ENCODE peak calls at places on chromosomes 12 and 14, in seven cellular contexts. J is SJCRH30, X is body of pancreas, O is left ventricle myocardium inferior, V is A549, M is gastrocnemius medialis, B is tibial artery. A is an unnamed sample. For H3K9me3, the result is how much of the 10 kb centered on the place peaks cover.

GRCh38 chr14:76904100-76904739 is 78.0 kb downstream of the LRRC74A start:
- DNase-seq in J (no peak), X (peak), O (peak), V (no peak), M (peak), B (peak), A (no peak)

GRCh38 chr14:105088812-105089745 is 23.8 kb upstream of the GPR132 start:
- DNase-seq in J (no peak), X (no peak), O (no peak), V (no peak), M (no peak), B (no peak), A (no peak)

GRCh38 chr14:23406244-23406643 is 1.8 kb downstream of the MYH6 start:
- DNase-seq in J (peak), X (no peak), O (peak), V (no peak), M (peak), B (no peak), A (no peak)

GRCh38 chr12:93219947-93220346 is 157.8 kb upstream of the NUDT4 start:
- DNase-seq in J (no peak), X (no peak), O (no peak), V (no peak), M (no peak), B (no peak), A (no peak)

GRCh38 chr12:2336409-2336829 is 283.6 kb downstream of the CACNA1C start:
- DNase-seq in J (peak), X (peak), O (no peak), V (no peak), M (peak), B (no peak), A (no peak)

GRCh38 chr14:103721334-103722120 is 5.9 kb downstream of the ZFYVE21 start:
- DNase-seq in J (no peak), X (no peak), O (no peak), V (peak), M (no peak), B (no peak), A (no peak)

GRCh38 chr14:21098134-21098891 is at the start of gene ZNF219:
- DNase-seq in J (peak), X (peak), O (peak), V (peak), M (peak), B (peak), A (peak)

GRCh38 chr12:65948320-65949008 is 124.2 kb downstream of the HMGA2 start:
- DNase-seq in J (peak), X (peak), O (peak), V (peak), M (peak), B (peak), A (no peak)

GRCh38 chr14:88281447-88281846 is 41.6 kb downstream of the KCNK10 start:
- DNase-seq in J (no peak), X (peak), O (no peak), V (no peak), M (no peak), B (no peak), A (no peak)

GRCh38 chr12:26576266-26576665 is 256.7 kb downstream of the ITPR2 start:
- DNase-seq in J (no peak), X (no peak), O (no peak), V (no peak), M (no peak), B (no peak), A (no peak)

GRCh38 chr12:79933580-79934264 is 1.2 kb downstream of the PPP1R12A start:
- DNase-seq in J (peak), X (no peak), O (no peak), V (no peak), M (no peak), B (no peak), A (no peak)

GRCh38 chr14:100155881-100156645 is 3.4 kb downstream of the DEGS2 start:
- DNase-seq in J (no peak), X (no peak), O (no peak), V (peak), M (no peak), B (no peak), A (no peak)

GRCh38 chr12:78818487-78818886 is 46.1 kb upstream of the SYT1 start:
- DNase-seq in J (no peak), X (no peak), O (no peak), V (no peak), M (no peak), B (no peak), A (no peak)

GRCh38 chr12:109844983-109845841 is 12.0 kb upstream of the TRPV4 start:
- DNase-seq in J (peak), X (peak), O (peak), V (peak), M (peak), B (peak), A (peak)

GRCh38 chr14:99522457-99522891 is 41.3 kb downstream of the CCNK start:
- DNase-seq in J (peak), X (no peak), O (peak), V (peak), M (no peak), B (no peak), A (no peak)

GRCh38 chr12:26557326-26557725 is 275.7 kb downstream of the ITPR2 start:
- DNase-seq in J (no peak), X (no peak), O (no peak), V (no peak), M (no peak), B (no peak), A (no peak)

GRCh38 chr14:64707661-64708060 is 3.4 kb downstream of the PLEKHG3 start:
- DNase-seq in J (no peak), X (no peak), O (no peak), V (peak), M (no peak), B (peak), A (no peak)

GRCh38 chr12:1642513-1642912 is 13.5 kb downstream of the WNT5B start:
- DNase-seq in J (no peak), X (no peak), O (no peak), V (no peak), M (no peak), B (no peak), A (no peak)

GRCh38 chr14:88551094-88551870 is 3.5 kb downstream of the PTPN21 start:
- DNase-seq in J (no peak), X (peak), O (peak), V (peak), M (peak), B (peak), A (peak)

GRCh38 chr14:99212199-99212598 is 59.8 kb downstream of the BCL11B start:
- DNase-seq in J (no peak), X (no peak), O (no peak), V (no peak), M (no peak), B (no peak), A (no peak)

GRCh38 chr12:122646568-122647220 is 56.5 kb downstream of the HCAR2 start:
- DNase-seq in J (peak), X (peak), O (no peak), V (no peak), M (no peak), B (peak), A (peak)

GRCh38 chr14:105900398-105901160 is 374.2 kb downstream of the TMEM121 start:
- DNase-seq in J (no peak), X (no peak), O (no peak), V (no peak), M (no peak), B (no peak), A (no peak)

GRCh38 chr12:132197581-132198281 is 53.5 kb downstream of the NOC4L start:
- DNase-seq in J (peak), X (no peak), O (peak), V (no peak), M (no peak), B (no peak), A (no peak)

GRCh38 chr14:22509036-22509709 is 79.9 kb downstream of the DAD1 start:
- DNase-seq in J (peak), X (no peak), O (no peak), V (no peak), M (no peak), B (no peak), A (no peak)

GRCh38 chr12:89836026-89836425 is 127.4 kb upstream of the ATP2B1 start:
- DNase-seq in J (no peak), X (no peak), O (no peak), V (no peak), M (no peak), B (no peak), A (no peak)

GRCh38 chr12:122052285-122052684 is 26.3 kb upstream of the MLXIP start:
- DNase-seq in J (no peak), X (peak), O (no peak), V (no peak), M (no peak), B (no peak), A (no peak)

GRCh38 chr12:106030210-106031175 is 108.3 kb downstream of the NUAK1 start:
- DNase-seq in J (peak), X (no peak), O (no peak), V (peak), M (no peak), B (no peak), A (peak)

GRCh38 chr12:14774944-14775651 is 28.2 kb downstream of the WBP11 start:
- DNase-seq in J (no peak), X (peak), O (peak), V (peak), M (peak), B (peak), A (peak)

GRCh38 chr12:12881495-12881894 is 9.9 kb upstream of the GPRC5A start:
- DNase-seq in J (no peak), X (no peak), O (no peak), V (no peak), M (no peak), B (no peak), A (no peak)

GRCh38 chr12:103538397-103538796 is 42.6 kb upstream of the C12orf42 start:
- DNase-seq in J (no peak), X (no peak), O (no peak), V (no peak), M (no peak), B (no peak), A (no peak)

GRCh38 chr12:13734753-13735152 is 246.6 kb downstream of the GRIN2B start:
- DNase-seq in J (no peak), X (no peak), O (no peak), V (no peak), M (no peak), B (no peak), A (no peak)

GRCh38 chr12:27940756-27941402 is 31.7 kb downstream of the PTHLH start:
- DNase-seq in J (peak), X (peak), O (peak), V (peak), M (peak), B (peak), A (peak)

GRCh38 chr14:90870950-90871604 is 54.8 kb upstream of the TTC7B start:
- DNase-seq in J (no peak), X (no peak), O (no peak), V (no peak), M (no peak), B (no peak), A (no peak)

GRCh38 chr14:91338369-91338768 is 79.3 kb downstream of the CCDC88C start:
- DNase-seq in J (no peak), X (no peak), O (no peak), V (no peak), M (no peak), B (no peak), A (no peak)

GRCh38 chr14:64502476-64503183 is 1.0 kb downstream of the ZBTB25 start:
- DNase-seq in J (peak), X (peak), O (no peak), V (no peak), M (no peak), B (no peak), A (peak)

DNA sequence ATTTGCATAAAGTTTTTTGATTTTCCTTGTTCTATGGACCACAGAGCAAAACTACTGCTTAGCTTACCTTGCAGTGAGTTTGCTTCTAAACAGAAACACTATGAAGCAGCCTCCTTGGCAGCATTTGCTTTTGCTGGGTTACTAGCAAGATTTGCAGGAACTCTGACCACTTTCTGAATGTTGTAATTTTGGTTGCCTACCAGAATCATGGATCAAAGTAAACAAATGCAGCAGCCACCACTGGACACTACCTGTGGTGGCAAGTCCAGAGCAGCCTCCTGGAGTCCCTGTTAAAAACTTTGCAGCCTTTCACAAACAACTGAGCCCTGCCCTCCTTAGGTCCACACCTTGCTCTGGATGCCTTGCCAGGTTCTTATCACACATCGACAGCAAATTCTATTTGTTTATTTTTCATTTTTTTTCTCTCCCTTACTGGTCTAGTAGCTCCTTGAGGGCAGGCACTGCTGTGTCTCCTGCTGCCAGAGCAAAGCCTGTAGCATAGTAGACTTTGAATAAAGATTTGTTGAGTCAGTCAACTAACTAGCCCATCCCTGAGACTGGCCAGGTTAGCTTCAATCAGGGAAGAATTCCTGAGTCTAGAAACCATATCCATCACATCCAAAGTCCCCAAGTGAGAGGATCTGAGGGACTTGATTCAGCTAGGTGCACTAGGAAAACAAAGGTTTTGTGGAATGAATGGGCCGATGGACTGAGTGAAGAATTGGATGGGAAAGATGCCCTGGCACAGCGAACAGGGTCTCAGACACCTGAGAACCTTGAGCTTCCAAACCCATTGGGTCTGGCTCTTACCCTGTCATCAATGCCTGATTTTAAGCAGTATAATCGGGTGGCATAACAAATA is 5.7 kb downstream of the TTC6 start:
- DNase-seq in J (no peak), X (no peak), O (no peak), V (no peak), M (no peak), B (no peak), A (no peak)
- H3K27ac ChIP-seq in J (no peak), X (no peak), O (no peak), V (no peak), M (no peak), B (no peak), A (no peak)

GRCh38 chr14:29738950-29739349 is 188.7 kb downstream of the PRKD1 start:
- DNase-seq in J (no peak), X (no peak), O (no peak), V (no peak), M (no peak), B (no peak), A (no peak)
- H3K9me3 ChIP-seq in J (under half), X (under half), O (under half), V (under half), M (under half), B (under half), A (under half)

DNA sequence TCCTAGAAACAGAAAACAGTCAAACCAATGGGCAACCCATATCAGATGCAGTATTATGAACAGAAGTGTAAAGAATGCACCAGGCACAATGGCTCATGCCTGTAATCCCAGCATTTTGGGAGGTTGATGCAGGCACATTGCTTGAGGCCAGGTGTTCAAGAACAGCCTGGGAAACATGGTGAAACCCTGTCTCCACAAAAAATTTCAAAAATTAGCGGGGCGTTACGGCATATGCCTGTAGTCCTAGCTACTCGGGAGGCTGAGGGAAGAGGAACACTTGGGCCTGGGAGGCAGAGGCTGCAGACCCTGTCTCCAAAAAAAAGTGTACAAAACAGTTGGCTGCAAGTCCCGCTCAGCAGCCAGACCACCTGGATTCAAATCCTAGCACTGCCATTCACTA is 4.9 kb downstream of the PXN start:
- DNase-seq in J (no peak), X (no peak), O (no peak), V (no peak), M (no peak), B (no peak), A (no peak)
- H3K27ac ChIP-seq in J (no peak), X (no peak), O (peak), V (peak), M (peak), B (no peak), A (peak)

GRCh38 chr12:113477842-113478215 is 6.2 kb upstream of the LHX5 start:
- DNase-seq in J (no peak), X (no peak), O (no peak), V (no peak), M (no peak), B (no peak), A (no peak)

GRCh38 chr12:113477171-113477841 is 5.6 kb upstream of the LHX5 start:
- DNase-seq in J (no peak), X (no peak), O (no peak), V (no peak), M (no peak), B (no peak), A (no peak)

GRCh38 chr12:113479193-113479577 is 7.5 kb upstream of the LHX5 start:
- DNase-seq in J (no peak), X (no peak), O (no peak), V (no peak), M (no peak), B (no peak), A (no peak)

GRCh38 chr12:113479578-113480335 is 8.1 kb upstream of the LHX5 start:
- DNase-seq in J (peak), X (peak), O (peak), V (no peak), M (no peak), B (no peak), A (no peak)

GRCh38 chr12:113478351-113479011 is 6.8 kb upstream of the LHX5 start:
- DNase-seq in J (no peak), X (no peak), O (no peak), V (no peak), M (no peak), B (no peak), A (no peak)
- H3K9me3 ChIP-seq in J (under half), X (under half), O (under half), V (under half), M (under half), B (under half), A (under half)

DNA sequence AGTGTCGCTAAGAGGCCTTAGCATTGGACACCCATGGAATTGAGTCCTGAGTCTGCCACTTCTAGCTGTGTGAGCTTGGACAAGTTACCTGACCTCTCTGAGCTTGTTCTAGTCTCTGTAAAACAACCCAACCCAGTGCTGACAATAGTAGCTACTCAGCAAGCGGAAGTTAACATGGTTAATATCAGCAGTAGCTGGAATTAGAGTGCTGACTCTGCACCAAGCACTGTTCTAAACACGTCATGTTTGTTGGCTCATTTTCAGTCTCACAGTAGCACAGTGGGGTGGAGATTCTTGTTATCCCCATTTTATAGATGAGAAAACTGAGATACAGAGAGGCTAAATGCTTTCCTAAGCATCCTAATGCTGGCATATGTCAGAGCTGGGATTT is 47.5 kb upstream of the RIN3 start:
- DNase-seq in J (no peak), X (peak), O (no peak), V (no peak), M (no peak), B (no peak), A (no peak)
- H3K27ac ChIP-seq in J (no peak), X (no peak), O (no peak), V (no peak), M (no peak), B (no peak), A (no peak)

GRCh38 chr12:75020068-75020557 is 189.5 kb downstream of the KCNC2 start:
- DNase-seq in J (peak), X (no peak), O (no peak), V (no peak), M (no peak), B (no peak), A (no peak)
- H3K9me3 ChIP-seq in J (under half), X (under half), O (half or more), V (under half), M (under half), B (under half), A (under half)

GRCh38 chr12:85825751-85826150 is 10.5 kb downstream of the RASSF9 start:
- DNase-seq in J (no peak), X (no peak), O (no peak), V (no peak), M (no peak), B (no peak), A (no peak)

GRCh38 chr12:85831327-85831990 is 4.8 kb downstream of the RASSF9 start:
- DNase-seq in J (no peak), X (no peak), O (no peak), V (no peak), M (no peak), B (no peak), A (no peak)

GRCh38 chr12:85823436-85824179 is 12.6 kb downstream of the RASSF9 start:
- DNase-seq in J (peak), X (no peak), O (no peak), V (no peak), M (no peak), B (no peak), A (no peak)

GRCh38 chr12:85829391-85829790 is 6.8 kb downstream of the RASSF9 start:
- DNase-seq in J (no peak), X (no peak), O (no peak), V (no peak), M (no peak), B (no peak), A (no peak)

GRCh38 chr12:85828576-85828975 is 7.6 kb downstream of the RASSF9 start:
- DNase-seq in J (no peak), X (no peak), O (no peak), V (no peak), M (no peak), B (no peak), A (no peak)
- H3K27ac ChIP-seq in J (no peak), X (no peak), O (no peak), V (no peak), M (no peak), B (no peak), A (no peak)

GRCh38 chr12:34206061-34206785 is 183.9 kb downstream of the ALG10 start:
- DNase-seq in J (no peak), X (no peak), O (no peak), V (no peak), M (no peak), B (no peak), A (no peak)
- H3K9me3 ChIP-seq in J (under half), X (under half), O (under half), V (under half), M (under half), B (under half), A (under half)

GRCh38 chr12:30595742-30596141 is 99.9 kb downstream of the IPO8 start:
- DNase-seq in J (no peak), X (no peak), O (no peak), V (no peak), M (no peak), B (no peak), A (no peak)
- H3K27ac ChIP-seq in J (no peak), X (no peak), O (no peak), V (no peak), M (no peak), B (no peak), A (no peak)